ENCODE peak calls at places on chromosomes 7 and 10, in ten cellular contexts. K, Z, A, H, J, T, S, V, I and O are unnamed samples.

GRCh38 chr7:26413007-26413691 is 121.5 kb downstream of the SNX10 start:
- DNase-seq in K (no peak), J (no peak), A (no peak), V (no peak), S (no peak), T (no peak), H (no peak), I (no peak), Z (no peak), O (peak)

GRCh38 chr10:52348037-52348564 is 34.0 kb downstream of the DKK1 start:
- DNase-seq in K (no peak), T (no peak), A (no peak), V (no peak), J (no peak), H (no peak), Z (no peak), I (no peak), S (no peak), O (no peak)

GRCh38 chr7:120473352-120473751 is 200.4 kb downstream of the KCND2 start:
- DNase-seq in V (no peak), S (no peak), Z (no peak), A (no peak), J (no peak), K (no peak), I (no peak), H (no peak), T (no peak), O (no peak)

GRCh38 chr10:22666287-22667092 is 47.9 kb downstream of the PIP4K2A start:
- DNase-seq in V (no peak), T (no peak), K (peak), J (no peak), S (peak), H (no peak), A (no peak), I (no peak), Z (no peak), O (no peak)

GRCh38 chr10:129604333-129605032 is 137.4 kb downstream of the MGMT start:
- DNase-seq in Z (no peak), H (no peak), I (no peak), T (no peak), V (no peak), K (peak), J (no peak), A (no peak), S (no peak), O (no peak)

GRCh38 chr10:69769395-69769989 is 32.2 kb upstream of the COL13A1 start:
- DNase-seq in K (no peak), V (no peak), H (no peak), A (peak), Z (no peak), T (no peak), J (no peak), S (peak), I (peak), O (no peak)

GRCh38 chr7:21454906-21455305 is 27.0 kb downstream of the SP4 start:
- DNase-seq in H (no peak), Z (no peak), J (no peak), A (no peak), I (no peak), S (no peak), V (no peak), T (no peak), K (no peak), O (no peak)

GRCh38 chr10:126014309-126014708 is 117.9 kb downstream of the FANK1 start:
- DNase-seq in S (no peak), V (no peak), H (no peak), T (no peak), K (no peak), J (no peak), Z (no peak), I (no peak), A (no peak), O (no peak)

GRCh38 chr7:74554178-74554577 is 100.5 kb downstream of the GTF2IRD1 start:
- DNase-seq in A (no peak), I (no peak), T (no peak), J (no peak), Z (no peak), K (no peak), S (no peak), V (no peak), H (no peak), O (no peak)

GRCh38 chr10:74839708-74840107 is 13.3 kb downstream of the KAT6B start:
- DNase-seq in V (no peak), T (no peak), H (no peak), A (no peak), K (no peak), J (no peak), S (no peak), Z (no peak), I (no peak), O (no peak)

GRCh38 chr7:121195859-121196588 is 132.8 kb upstream of the WNT16 start:
- DNase-seq in H (no peak), I (peak), K (no peak), S (no peak), A (no peak), Z (no peak), T (no peak), J (no peak), V (no peak), O (no peak)

GRCh38 chr10:102131286-102132170 is 1.3 kb upstream of the PPRC1 start:
- DNase-seq in A (no peak), K (no peak), T (no peak), V (no peak), I (no peak), H (no peak), S (no peak), Z (no peak), J (no peak), O (no peak)

GRCh38 chr10:14742815-14743214 is 31.9 kb downstream of the FAM107B start:
- DNase-seq in H (no peak), K (peak), S (no peak), I (peak), Z (no peak), T (no peak), V (peak), J (no peak), A (no peak), O (no peak)

GRCh38 chr10:128210215-128211063 is 84.2 kb upstream of the MKI67 start:
- DNase-seq in H (no peak), A (peak), V (peak), J (peak), K (peak), T (peak), S (peak), I (peak), Z (peak), O (peak)

GRCh38 chr10:124362572-124362971 is 56.2 kb downstream of the OAT start:
- DNase-seq in J (no peak), H (no peak), S (no peak), T (no peak), V (no peak), A (no peak), I (peak), Z (no peak), K (no peak), O (no peak)

GRCh38 chr7:135260930-135261721 is 27.5 kb downstream of the STRA8 start:
- DNase-seq in V (no peak), S (no peak), Z (no peak), A (no peak), J (no peak), K (no peak), H (no peak), T (no peak), I (no peak), O (no peak)

GRCh38 chr10:3757638-3758490 is 27.1 kb downstream of the KLF6 start:
- DNase-seq in K (peak), A (no peak), Z (no peak), S (no peak), H (no peak), J (no peak), T (no peak), V (no peak), I (no peak), O (no peak)

GRCh38 chr10:122490786-122491680 is 29.7 kb downstream of the HTRA1 start:
- DNase-seq in T (no peak), A (no peak), H (peak), K (peak), J (no peak), Z (peak), I (peak), S (peak), V (no peak), O (peak)

GRCh38 chr10:11823122-11823988 is at the start of gene PROSER2:
- DNase-seq in J (peak), Z (peak), K (peak), I (peak), H (peak), T (peak), S (peak), A (peak), V (peak), O (peak)

GRCh38 chr10:21503580-21503979 is 21.9 kb downstream of the SKIDA1 start:
- DNase-seq in H (no peak), T (no peak), K (no peak), S (no peak), Z (no peak), I (no peak), V (no peak), A (no peak), J (no peak), O (no peak)

GRCh38 chr10:94225589-94225988 is 137.2 kb downstream of the NOC3L start:
- DNase-seq in T (no peak), Z (no peak), S (no peak), H (no peak), A (no peak), V (no peak), J (no peak), I (peak), K (no peak), O (no peak)
- TF ChIP-seq CTCF in T (no peak), Z (no peak), S (no peak), H (no peak), A (no peak), V (no peak), J (peak), I (peak), K (no peak), O (no peak)

GRCh38 chr10:77586719-77587423 is 50.7 kb downstream of the KCNMA1 start:
- DNase-seq in V (peak), A (no peak), K (no peak), I (no peak), J (no peak), H (no peak), S (peak), T (no peak), Z (no peak), O (peak)
- TF ChIP-seq CTCF in V (no peak), A (no peak), K (no peak), I (no peak), J (no peak), H (no peak), S (no peak), T (no peak), Z (no peak), O (no peak)

GRCh38 chr10:5272065-5272803 is 75.6 kb downstream of the AKR1C4 start:
- DNase-seq in I (no peak), J (no peak), V (no peak), H (no peak), A (no peak), Z (no peak), K (no peak), S (no peak), T (no peak), O (no peak)

GRCh38 chr10:5271526-5271925 is 74.9 kb downstream of the AKR1C4 start:
- DNase-seq in A (no peak), V (no peak), K (no peak), J (no peak), T (no peak), S (no peak), H (no peak), Z (no peak), I (no peak), O (no peak)

DNA sequence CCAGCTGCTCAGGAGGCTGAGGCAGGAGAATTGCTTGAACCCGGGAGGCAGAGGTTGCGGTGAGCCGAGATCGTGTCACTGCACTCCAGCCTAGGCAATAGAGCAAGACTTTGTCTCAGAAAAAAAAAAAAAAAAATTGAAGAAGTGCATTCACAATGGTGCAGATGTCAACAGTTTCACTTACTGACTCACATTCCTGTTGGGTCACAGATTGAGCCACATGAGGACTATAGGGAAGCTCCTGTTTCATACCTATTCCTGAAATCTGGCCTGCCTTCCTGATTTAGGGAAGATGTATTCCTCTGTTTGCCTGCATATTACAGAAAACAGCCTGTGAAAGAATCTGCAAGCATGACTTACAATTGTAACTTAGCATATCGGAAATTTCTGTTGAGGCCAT is 78.2 kb downstream of the AKR1C4 start:
- DNase-seq in Z (no peak), S (no peak), V (no peak), H (no peak), J (no peak), K (no peak), A (no peak), I (no peak), T (no peak), O (no peak)
- TF ChIP-seq CTCF in Z (no peak), S (no peak), V (no peak), H (no peak), J (no peak), K (no peak), A (no peak), I (no peak), T (no peak), O (no peak)

GRCh38 chr10:84854439-84854838 is 526.0 kb downstream of the CCSER2 start:
- DNase-seq in V (no peak), T (no peak), J (no peak), A (no peak), S (no peak), I (no peak), Z (no peak), K (no peak), H (no peak), O (no peak)

GRCh38 chr10:84845628-84846261 is 517.4 kb downstream of the CCSER2 start:
- DNase-seq in Z (no peak), S (no peak), V (no peak), T (no peak), K (peak), I (peak), J (no peak), A (no peak), H (no peak), O (no peak)

GRCh38 chr10:84848967-84849366 is 520.6 kb downstream of the CCSER2 start:
- DNase-seq in V (no peak), J (no peak), H (no peak), S (no peak), Z (no peak), I (no peak), K (no peak), A (no peak), T (no peak), O (no peak)

GRCh38 chr10:84846646-84847045 is 518.3 kb downstream of the CCSER2 start:
- DNase-seq in Z (no peak), J (no peak), K (no peak), V (no peak), T (no peak), I (no peak), A (no peak), S (no peak), H (no peak), O (no peak)

DNA sequence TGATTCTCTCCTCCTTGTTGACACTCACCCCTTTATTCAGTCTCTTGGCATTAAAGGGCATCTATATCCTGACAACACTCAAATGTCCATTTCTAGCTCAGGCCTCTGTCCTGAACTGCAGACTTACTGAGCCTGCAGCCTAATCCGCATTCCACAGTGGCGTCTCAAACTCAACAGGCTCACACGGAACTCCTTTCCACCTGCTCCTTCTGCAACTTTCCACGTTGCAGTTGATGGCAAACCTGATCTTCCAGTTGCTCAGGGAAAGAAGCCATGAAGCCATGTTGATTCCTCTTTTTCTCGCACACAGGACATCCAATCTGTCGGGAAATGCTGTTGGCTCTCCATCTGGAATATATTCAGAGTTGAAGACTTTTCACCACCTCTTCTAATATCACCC is 522.4 kb downstream of the CCSER2 start:
- DNase-seq in S (no peak), J (no peak), I (no peak), H (no peak), T (no peak), Z (no peak), A (no peak), V (no peak), K (no peak), O (no peak)
- TF ChIP-seq CTCF in S (no peak), J (no peak), I (no peak), H (no peak), T (no peak), Z (no peak), A (no peak), V (no peak), K (no peak), O (no peak)

GRCh38 chr7:157299613-157300405 is 37.0 kb upstream of the DNAJB6 start:
- DNase-seq in A (no peak), I (peak), T (no peak), S (no peak), K (no peak), V (no peak), J (no peak), Z (no peak), H (no peak), O (no peak)
- TF ChIP-seq CTCF in A (peak), I (no peak), T (no peak), S (no peak), K (no peak), V (no peak), J (no peak), Z (no peak), H (no peak), O (no peak)

DNA sequence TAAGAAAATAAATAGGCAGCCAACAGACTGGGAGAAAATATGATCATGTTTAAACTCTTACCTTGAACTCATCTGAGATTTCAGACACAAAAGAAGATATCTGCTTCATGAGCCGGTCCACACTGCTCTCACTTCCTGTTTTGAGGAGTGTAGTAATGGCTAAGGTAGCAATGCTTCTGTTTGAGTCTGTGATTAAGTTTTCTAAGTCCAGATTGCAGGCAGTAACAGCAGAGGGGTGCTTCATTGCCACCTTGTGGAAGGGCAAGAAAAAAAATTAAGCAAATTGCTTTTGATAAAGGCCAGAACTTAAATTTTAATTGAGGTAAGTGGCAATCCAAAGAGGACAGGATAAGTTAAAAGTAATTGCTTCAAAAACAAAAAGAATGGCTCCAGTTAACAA is 69.1 kb downstream of the MEST start:
- DNase-seq in S (no peak), Z (no peak), J (no peak), H (no peak), T (no peak), V (no peak), K (peak), A (no peak), I (peak), O (no peak)
- TF ChIP-seq CTCF in S (peak), Z (no peak), J (no peak), H (no peak), T (no peak), V (no peak), K (peak), A (peak), I (peak), O (peak)

GRCh38 chr7:45404622-45405021 is 169.5 kb upstream of the ADCY1 start:
- DNase-seq in H (no peak), J (no peak), Z (no peak), T (no peak), A (no peak), V (no peak), S (no peak), I (no peak), K (no peak), O (no peak)
- TF ChIP-seq CTCF in H (no peak), J (no peak), Z (no peak), T (no peak), A (no peak), V (no peak), S (no peak), I (no peak), K (no peak), O (no peak)